ENCODE peak calls at places on chromosome 6, in eight cellular contexts. One of them, this sample, is unnamed.

GRCh38 chr6:152089992-152090391 is 282.5 kb downstream of the ESR1 start:
- DNase-seq in GF-D8: no peak
- DNase-seq in astrocyte: peak
- DNase-seq in ACHN: no peak
- DNase-seq in SK-MEL-5: peak
- DNase-seq in heart left ventricle: peak
- DNase-seq in progenitor cell of endocrine pancreas: no peak
- DNase-seq in iris pigment epithelial cell: peak
- DNase-seq in this sample: no peak

GRCh38 chr6:169668203-169668847 is 33.5 kb downstream of the WDR27 start:
- DNase-seq in SK-MEL-5: no peak
- DNase-seq in iris pigment epithelial cell: no peak
- DNase-seq in heart left ventricle: no peak
- DNase-seq in GF-D8: no peak
- DNase-seq in progenitor cell of endocrine pancreas: no peak
- DNase-seq in ACHN: no peak
- DNase-seq in astrocyte: no peak
- DNase-seq in this sample: no peak

GRCh38 chr6:24990944-24991747 is 55.4 kb upstream of the RIPOR2 start:
- DNase-seq in progenitor cell of endocrine pancreas: no peak
- DNase-seq in ACHN: no peak
- DNase-seq in iris pigment epithelial cell: no peak
- DNase-seq in astrocyte: no peak
- DNase-seq in heart left ventricle: no peak
- DNase-seq in GF-D8: no peak
- DNase-seq in SK-MEL-5: no peak
- DNase-seq in this sample: no peak

GRCh38 chr6:28710466-28711191 is 184.9 kb downstream of the GPX5 start:
- DNase-seq in progenitor cell of endocrine pancreas: no peak
- DNase-seq in SK-MEL-5: peak
- DNase-seq in astrocyte: peak
- DNase-seq in iris pigment epithelial cell: peak
- DNase-seq in ACHN: no peak
- DNase-seq in heart left ventricle: no peak
- DNase-seq in GF-D8: no peak
- DNase-seq in this sample: no peak

GRCh38 chr6:137926207-137926731 is 59.2 kb downstream of the TNFAIP3 start:
- DNase-seq in heart left ventricle: no peak
- DNase-seq in astrocyte: peak
- DNase-seq in progenitor cell of endocrine pancreas: no peak
- DNase-seq in GF-D8: no peak
- DNase-seq in iris pigment epithelial cell: peak
- DNase-seq in SK-MEL-5: no peak
- DNase-seq in ACHN: no peak
- DNase-seq in this sample: no peak

GRCh38 chr6:2507638-2508037 is 243.1 kb downstream of the MYLK4 start:
- DNase-seq in GF-D8: no peak
- DNase-seq in progenitor cell of endocrine pancreas: no peak
- DNase-seq in astrocyte: no peak
- DNase-seq in ACHN: no peak
- DNase-seq in heart left ventricle: no peak
- DNase-seq in iris pigment epithelial cell: no peak
- DNase-seq in SK-MEL-5: no peak
- DNase-seq in this sample: no peak

GRCh38 chr6:135087403-135087802 is 32.8 kb upstream of the HBS1L start:
- DNase-seq in GF-D8: peak
- DNase-seq in ACHN: peak
- DNase-seq in iris pigment epithelial cell: no peak
- DNase-seq in SK-MEL-5: peak
- DNase-seq in progenitor cell of endocrine pancreas: no peak
- DNase-seq in heart left ventricle: no peak
- DNase-seq in astrocyte: no peak
- DNase-seq in this sample: no peak

GRCh38 chr6:142787422-142787821 is 157.6 kb downstream of the HIVEP2 start:
- DNase-seq in astrocyte: no peak
- DNase-seq in iris pigment epithelial cell: no peak
- DNase-seq in progenitor cell of endocrine pancreas: no peak
- DNase-seq in ACHN: no peak
- DNase-seq in SK-MEL-5: peak
- DNase-seq in GF-D8: no peak
- DNase-seq in heart left ventricle: no peak
- DNase-seq in this sample: no peak

GRCh38 chr6:43180985-43181384 is 1.0 kb upstream of the CUL9 start:
- DNase-seq in iris pigment epithelial cell: peak
- DNase-seq in ACHN: no peak
- DNase-seq in astrocyte: peak
- DNase-seq in SK-MEL-5: no peak
- DNase-seq in progenitor cell of endocrine pancreas: no peak
- DNase-seq in heart left ventricle: no peak
- DNase-seq in GF-D8: no peak
- DNase-seq in this sample: no peak

This sample was measured in SIG-M5.